ENCODE peak calls at places on chromosomes 6 and 20, in four cellular contexts. L, W, E and Y are unnamed samples.

GRCh38 chr6:35960192-35960591 is 39.3 kb upstream of the SRPK1 start:
- DNase-seq in L (no peak), W (no peak), E (peak), Y (no peak)

GRCh38 chr6:27873101-27874030 is 38.8 kb downstream of the OR2B2 start:
- DNase-seq in L (peak), W (peak), E (peak), Y (no peak)

GRCh38 chr6:169939554-169940164 is 188.2 kb downstream of the ERMARD start:
- DNase-seq in L (no peak), W (no peak), E (no peak), Y (no peak)

GRCh38 chr6:35044771-35045275 is 96.3 kb downstream of the TCP11 start:
- DNase-seq in L (peak), W (no peak), E (no peak), Y (no peak)

GRCh38 chr20:8330316-8330784 is 198.3 kb downstream of the PLCB1 start:
- DNase-seq in L (no peak), W (no peak), E (no peak), Y (no peak)

GRCh38 chr6:15527838-15528617 is 134.8 kb downstream of the DTNBP1 start:
- DNase-seq in L (no peak), W (no peak), E (peak), Y (no peak)

GRCh38 chr6:133837801-133838349 is 51.0 kb upstream of the TCF21 start:
- DNase-seq in L (peak), W (no peak), E (no peak), Y (peak)

GRCh38 chr20:9200196-9200595 is 131.3 kb downstream of the PLCB4 start:
- DNase-seq in L (no peak), W (no peak), E (no peak), Y (no peak)

GRCh38 chr6:69894578-69895347 is 28.4 kb downstream of the COL19A1 start:
- DNase-seq in L (no peak), W (peak), E (peak), Y (no peak)

GRCh38 chr6:170313716-170314295 is 7.2 kb downstream of the FAM120B start:
- DNase-seq in L (no peak), W (no peak), E (peak), Y (no peak)

GRCh38 chr6:130012728-130013127 is 5.7 kb upstream of the L3MBTL3 start:
- DNase-seq in L (no peak), W (no peak), E (no peak), Y (no peak)

GRCh38 chr6:163457637-163458561 is 43.4 kb downstream of the QKI start:
- DNase-seq in L (no peak), W (no peak), E (peak), Y (peak)

GRCh38 chr6:158285321-158285960 is 26.8 kb upstream of the TULP4 start:
- DNase-seq in L (no peak), W (no peak), E (peak), Y (no peak)

GRCh38 chr6:130394238-130394637 is 28.4 kb downstream of the TMEM200A start:
- DNase-seq in L (no peak), W (no peak), E (no peak), Y (no peak)

GRCh38 chr20:4713401-4713800 is 8.3 kb upstream of the PRND start:
- DNase-seq in L (no peak), W (no peak), E (no peak), Y (no peak)

GRCh38 chr6:32906539-32906938 is 34.3 kb downstream of the HLA-DMB start:
- DNase-seq in L (no peak), W (no peak), E (peak), Y (no peak)

GRCh38 chr6:142675517-142675916 is 269.5 kb downstream of the HIVEP2 start:
- DNase-seq in L (no peak), W (no peak), E (no peak), Y (no peak)

GRCh38 chr20:45368221-45368980 is 5.4 kb downstream of the SYS1 start:
- DNase-seq in L (no peak), W (peak), E (no peak), Y (no peak)

GRCh38 chr6:126904176-126904575 is 214.3 kb upstream of the RSPO3 start:
- DNase-seq in L (no peak), W (no peak), E (no peak), Y (no peak)

GRCh38 chr6:7058250-7058923 is 49.4 kb upstream of the RREB1 start:
- DNase-seq in L (no peak), W (no peak), E (peak), Y (peak)

GRCh38 chr6:20379231-20379630 is 22.4 kb upstream of the E2F3 start:
- DNase-seq in L (no peak), W (no peak), E (no peak), Y (no peak)

GRCh38 chr6:22821664-22822320 is 252.4 kb downstream of the HDGFL1 start:
- DNase-seq in L (no peak), W (no peak), E (peak), Y (no peak)

GRCh38 chr6:16217156-16217721 is 21.1 kb upstream of the GMPR start:
- DNase-seq in L (no peak), W (no peak), E (no peak), Y (no peak)

GRCh38 chr6:33815854-33816253 is 12.1 kb upstream of the MLN start:
- DNase-seq in L (peak), W (no peak), E (no peak), Y (no peak)

DNA sequence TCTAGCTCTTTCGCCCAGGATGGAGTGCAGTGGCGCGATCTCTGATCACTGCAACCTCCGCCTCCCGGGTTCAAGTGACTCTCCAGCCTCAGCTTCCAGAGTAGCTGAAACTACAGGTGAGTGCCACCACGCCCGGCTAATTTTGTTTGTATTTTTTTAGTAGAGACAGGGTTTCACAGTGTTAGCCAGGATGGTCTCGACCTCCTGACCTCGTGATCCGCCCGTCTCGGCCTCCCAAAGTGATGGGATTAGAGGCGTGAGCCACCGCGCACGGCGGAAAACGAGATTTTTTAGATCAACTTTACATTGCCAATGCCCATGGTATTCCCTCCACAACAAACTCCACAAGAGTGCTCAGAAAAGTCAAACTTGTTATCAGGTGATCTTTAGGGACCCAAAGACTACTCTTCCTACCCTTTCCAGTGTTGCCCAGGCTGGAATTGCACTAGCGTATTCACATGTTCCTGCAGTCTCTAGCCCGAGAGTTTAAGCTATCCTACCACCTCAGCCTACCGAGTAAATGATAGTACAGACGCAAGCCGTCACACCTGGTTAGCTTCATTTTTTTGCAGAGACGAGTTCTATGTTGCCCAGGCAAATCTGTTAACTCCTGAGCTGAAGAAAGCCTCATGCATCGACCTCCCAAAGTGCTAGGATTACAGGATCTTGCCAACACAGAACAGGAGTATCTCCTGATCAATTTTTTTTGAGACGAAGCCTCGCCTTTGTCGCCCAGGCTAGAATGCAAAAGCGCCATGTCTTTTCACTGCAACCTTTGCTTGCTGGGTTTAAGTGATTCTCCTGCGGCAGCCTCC is 128.2 kb downstream of the HFE start:
- DNase-seq in L (no peak), W (no peak), E (peak), Y (no peak)
- TF ChIP-seq RCOR1 in L (no peak), W (no peak), E (no peak), Y (no peak)

DNA sequence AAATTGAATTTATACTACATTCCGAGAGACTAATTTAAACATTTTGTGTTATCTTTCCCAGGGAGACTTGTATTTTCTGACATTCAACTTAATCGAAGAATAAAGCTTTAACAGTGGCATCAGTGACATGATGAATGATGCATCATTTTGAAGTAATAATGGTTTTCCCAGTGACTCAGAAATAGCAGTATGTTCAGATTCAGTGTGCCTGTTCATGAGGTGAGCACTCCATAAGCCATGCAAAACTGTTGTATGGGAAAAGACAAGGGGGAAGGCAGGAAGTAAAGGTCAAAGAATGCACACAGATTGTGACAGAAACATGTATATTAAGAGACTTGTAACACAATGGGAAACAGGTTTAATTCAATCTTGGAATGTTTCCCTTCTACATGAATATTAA is 1348.2 kb upstream of the GJE1 start:
- DNase-seq in L (no peak), W (no peak), E (peak), Y (no peak)
- TF ChIP-seq RCOR1 in L (no peak), W (no peak), E (no peak), Y (no peak)

GRCh38 chr20:17621229-17621968 is 51.5 kb downstream of the DSTN start:
- DNase-seq in L (peak), W (no peak), E (no peak), Y (no peak)

GRCh38 chr20:17619351-17620093 is 49.6 kb downstream of the DSTN start:
- DNase-seq in L (peak), W (no peak), E (no peak), Y (no peak)

GRCh38 chr20:17622086-17622850 is 52.4 kb downstream of the DSTN start:
- DNase-seq in L (peak), W (no peak), E (no peak), Y (no peak)

GRCh38 chr20:17618673-17619013 is 48.8 kb downstream of the DSTN start:
- DNase-seq in L (no peak), W (no peak), E (no peak), Y (no peak)

DNA sequence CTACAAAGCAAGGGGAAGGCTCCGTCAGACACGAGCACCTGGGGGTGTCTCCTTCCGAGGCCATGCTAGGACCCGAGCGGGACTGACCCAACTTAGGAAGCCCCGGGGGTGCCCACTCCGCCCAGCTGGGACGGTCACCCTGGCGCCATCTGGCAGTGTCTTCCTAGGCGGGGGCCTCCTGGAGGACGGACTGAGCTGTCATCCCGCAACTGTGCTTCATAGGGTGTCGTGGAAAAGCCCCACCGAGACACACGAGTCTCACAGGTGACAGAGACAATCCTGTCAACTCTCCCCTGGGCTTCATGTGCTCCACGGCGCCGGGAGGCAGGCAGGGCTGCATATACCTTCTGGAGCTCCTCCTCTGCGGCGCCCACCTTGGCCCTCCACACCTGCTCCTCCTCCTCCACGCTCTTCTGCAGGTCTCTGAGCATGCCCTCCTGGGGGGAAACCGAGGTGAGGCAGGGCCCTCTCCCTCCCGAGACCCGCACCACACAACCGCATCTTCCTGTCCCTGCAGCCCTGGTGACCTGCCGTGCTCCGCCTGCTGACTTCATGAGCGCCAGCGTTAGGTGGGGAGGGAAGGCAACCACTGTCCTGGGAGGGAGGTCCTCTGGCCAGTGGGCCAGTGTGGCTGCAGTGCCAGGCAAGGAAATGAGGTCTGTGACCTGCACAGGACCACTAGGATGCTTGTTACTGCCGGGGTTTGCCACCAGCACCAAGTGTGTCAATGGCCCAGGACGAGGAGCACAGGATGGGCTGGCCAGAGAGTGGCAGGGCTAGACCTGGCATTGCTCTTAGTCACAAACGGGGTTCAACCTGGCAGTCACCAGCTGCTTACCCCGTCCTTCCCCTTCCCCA is 50.7 kb downstream of the DSTN start:
- DNase-seq in L (peak), W (no peak), E (no peak), Y (no peak)
- TF ChIP-seq RCOR1 in L (no peak), W (no peak), E (no peak), Y (no peak)

GRCh38 chr6:109669811-109670210 is 21.2 kb downstream of the AK9 start:
- DNase-seq in L (no peak), W (no peak), E (no peak), Y (no peak)
- TF ChIP-seq RCOR1 in L (no peak), W (no peak), E (no peak), Y (no peak)

GRCh38 chr6:167730441-167730840 is 96.3 kb upstream of the AFDN start:
- DNase-seq in L (no peak), W (no peak), E (no peak), Y (no peak)
- TF ChIP-seq RCOR1 in L (no peak), W (no peak), E (no peak), Y (no peak)

GRCh38 chr20:63477944-63478343 is 5.5 kb upstream of the KCNQ2 start:
- DNase-seq in L (no peak), W (no peak), E (no peak), Y (no peak)
- TF ChIP-seq RCOR1 in L (no peak), W (no peak), E (no peak), Y (no peak)

GRCh38 chr6:168884050-168884645 is 369.5 kb downstream of the THBS2 start:
- DNase-seq in L (no peak), W (no peak), E (no peak), Y (no peak)
- TF ChIP-seq RCOR1 in L (no peak), W (no peak), E (no peak), Y (no peak)

GRCh38 chr6:124679392-124679791 is 282.8 kb upstream of the RNF217 start:
- DNase-seq in L (no peak), W (no peak), E (peak), Y (no peak)
- TF ChIP-seq RCOR1 in L (no peak), W (no peak), E (no peak), Y (no peak)